ENCODE peak calls at places on chromosome 18, in four cellular contexts. I, T, K and Q are unnamed samples.

GRCh38 chr18:5874336-5874735 is 21.0 kb downstream of the TMEM200C start:
- DNase-seq in I (no peak), K (no peak), T (no peak), Q (no peak)

GRCh38 chr18:77161954-77162353 is 29.4 kb upstream of the MBP start:
- DNase-seq in I (no peak), K (no peak), T (no peak), Q (no peak)

GRCh38 chr18:57497372-57498294 is 62.5 kb downstream of the ONECUT2 start:
- DNase-seq in K (peak; percentile 53), I (no peak), T (no peak), Q (no peak)

GRCh38 chr18:75201273-75201898 is 7.6 kb downstream of the PTGR3 start:
- DNase-seq in K (no peak), I (no peak), T (no peak), Q (peak; percentile 13)

GRCh38 chr18:59950215-59950944 is 50.6 kb downstream of the PMAIP1 start:
- DNase-seq in K (peak; percentile 56), I (no peak), T (no peak), Q (no peak)

GRCh38 chr18:26631135-26631534 is 82.8 kb upstream of the KCTD1 start:
- DNase-seq in T (no peak), K (no peak), I (no peak), Q (no peak)

GRCh38 chr18:76975577-76976110 is 153.3 kb downstream of the ZNF236 start:
- DNase-seq in T (no peak), I (no peak), K (no peak), Q (no peak)

GRCh38 chr18:10559566-10560456 is 34.0 kb downstream of the NAPG start:
- DNase-seq in I (no peak), K (peak; percentile 44), T (no peak), Q (no peak)